ENCODE peak calls at places on chromosomes 7 and 10, in nine cellular contexts. H, O, M, Q, A, F, N, I and W are unnamed samples.

GRCh38 chr7:154696556-154696955 is 306.4 kb downstream of the PAXIP1 start:
- DNase-seq in A (no peak), H (no peak), O (no peak), I (no peak), M (no peak), N (no peak), F (no peak), Q (no peak), W (no peak)

GRCh38 chr10:101121661-101122045 is 9.4 kb upstream of the TLX1 start:
- DNase-seq in N (no peak), I (peak), F (no peak), A (no peak), O (peak), H (no peak), Q (no peak), M (no peak), W (no peak)

GRCh38 chr7:48132792-48133191 is 38.5 kb upstream of the ABCA13 start:
- DNase-seq in O (no peak), I (no peak), F (no peak), Q (no peak), H (no peak), A (no peak), M (no peak), N (no peak), W (no peak)

GRCh38 chr10:14604181-14605142 is 170.2 kb downstream of the FAM107B start:
- DNase-seq in F (peak), O (peak), H (peak), M (no peak), Q (peak), I (peak), N (peak), A (peak), W (peak)

GRCh38 chr10:68067508-68067907 is 7.6 kb downstream of the HERC4 start:
- DNase-seq in M (no peak), N (no peak), H (no peak), A (no peak), O (no peak), Q (no peak), I (no peak), F (no peak), W (no peak)

GRCh38 chr7:67711706-67712105 is 715.1 kb downstream of the TYW1 start:
- DNase-seq in M (no peak), H (no peak), F (no peak), I (no peak), A (no peak), Q (no peak), O (no peak), N (no peak), W (peak)

GRCh38 chr7:51376420-51377092 is 59.9 kb upstream of the COBL start:
- DNase-seq in I (no peak), H (no peak), A (no peak), M (no peak), F (no peak), Q (no peak), O (no peak), N (no peak), W (no peak)

GRCh38 chr10:8296090-8296741 is 241.7 kb downstream of the GATA3 start:
- DNase-seq in I (no peak), N (no peak), O (no peak), F (no peak), Q (peak), M (no peak), H (no peak), A (no peak), W (no peak)

GRCh38 chr10:128147669-128148068 is 21.4 kb upstream of the MKI67 start:
- DNase-seq in Q (no peak), F (peak), O (no peak), M (no peak), H (no peak), I (no peak), N (no peak), A (no peak), W (no peak)

GRCh38 chr7:155545348-155545747 is 1.0 kb downstream of the CNPY1 start:
- DNase-seq in M (no peak), N (no peak), H (no peak), A (no peak), O (no peak), Q (no peak), F (no peak), I (no peak), W (no peak)

GRCh38 chr7:55099086-55099831 is 80.4 kb downstream of the EGFR start:
- DNase-seq in H (no peak), I (no peak), A (no peak), N (no peak), M (no peak), F (peak), Q (no peak), O (no peak), W (no peak)

GRCh38 chr7:111918461-111918860 is 287.7 kb downstream of the DOCK4 start:
- DNase-seq in I (no peak), Q (no peak), O (no peak), H (no peak), M (no peak), N (no peak), A (no peak), F (no peak), W (no peak)

GRCh38 chr7:30988346-30989005 is 24.7 kb downstream of the GHRHR start:
- DNase-seq in M (no peak), A (no peak), F (no peak), Q (peak), N (no peak), I (peak), H (no peak), O (peak), W (no peak)

GRCh38 chr7:50687575-50688261 is 95.0 kb downstream of the GRB10 start:
- DNase-seq in O (no peak), F (peak), A (no peak), Q (no peak), M (no peak), H (no peak), I (no peak), N (no peak), W (no peak)

GRCh38 chr10:65861249-65861648 is 1064.6 kb upstream of the LRRTM3 start:
- DNase-seq in F (no peak), N (no peak), H (no peak), M (no peak), Q (no peak), O (no peak), I (no peak), A (no peak), W (no peak)

GRCh38 chr10:103757531-103758293 is 97.7 kb downstream of the SH3PXD2A start:
- DNase-seq in Q (no peak), M (no peak), H (no peak), I (no peak), O (no peak), F (peak), A (no peak), N (peak), W (no peak)

GRCh38 chr7:73976761-73977625 is 51.0 kb upstream of the ELN start:
- DNase-seq in N (no peak), I (peak), Q (no peak), A (no peak), F (no peak), M (no peak), H (no peak), O (peak), W (no peak)

GRCh38 chr7:137968890-137969289 is 33.0 kb downstream of the CREB3L2 start:
- DNase-seq in O (no peak), F (no peak), N (no peak), I (no peak), A (no peak), M (no peak), H (no peak), Q (no peak), W (no peak)

GRCh38 chr7:137965942-137966624 is 35.8 kb downstream of the CREB3L2 start:
- DNase-seq in A (no peak), H (no peak), N (no peak), I (no peak), M (no peak), F (no peak), O (no peak), Q (no peak), W (no peak)

GRCh38 chr7:137964824-137965545 is 36.9 kb downstream of the CREB3L2 start:
- DNase-seq in Q (no peak), F (no peak), N (no peak), H (no peak), I (no peak), M (no peak), A (no peak), O (no peak), W (no peak)

GRCh38 chr7:137966636-137967142 is 35.2 kb downstream of the CREB3L2 start:
- DNase-seq in I (no peak), F (no peak), H (no peak), Q (no peak), A (no peak), N (no peak), O (no peak), M (no peak), W (no peak)

GRCh38 chr7:137967143-137968018 is 34.5 kb downstream of the CREB3L2 start:
- DNase-seq in N (no peak), F (peak), A (no peak), I (no peak), M (no peak), O (no peak), Q (peak), H (no peak), W (no peak)
- H3K27ac ChIP-seq in N (no peak), F (peak), A (no peak), I (peak), M (peak), O (peak), Q (no peak), H (peak), W (no peak)

DNA sequence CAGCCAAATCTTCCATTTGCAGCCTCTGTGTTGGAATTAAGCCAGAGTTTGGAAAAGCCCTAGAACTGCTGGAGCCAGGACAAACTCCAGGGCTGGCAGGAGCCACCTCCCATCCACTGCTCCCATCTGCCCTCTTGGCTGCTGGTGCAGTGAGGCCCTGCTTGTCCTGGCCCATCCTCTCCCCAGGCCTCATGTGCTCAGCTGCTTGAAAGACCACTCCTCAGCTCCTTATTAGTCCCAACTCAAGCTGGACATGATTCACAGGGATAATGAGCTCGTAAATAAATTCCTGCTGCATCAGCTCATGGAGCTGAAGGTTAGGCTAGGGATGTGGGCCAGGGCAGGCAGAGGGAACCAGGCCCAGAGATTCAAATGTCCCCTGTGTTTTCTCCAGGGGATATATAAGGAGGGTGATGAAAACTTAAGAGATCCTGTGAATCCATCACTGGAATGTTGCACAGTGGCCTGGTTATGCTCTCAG is 282.8 kb downstream of the RPS24 start:
- DNase-seq in Q (no peak), H (peak), F (peak), O (no peak), I (no peak), N (no peak), A (no peak), M (no peak), W (no peak)
- H3K27ac ChIP-seq in Q (no peak), H (peak), F (no peak), O (no peak), I (peak), N (no peak), A (no peak), M (no peak), W (no peak)

DNA sequence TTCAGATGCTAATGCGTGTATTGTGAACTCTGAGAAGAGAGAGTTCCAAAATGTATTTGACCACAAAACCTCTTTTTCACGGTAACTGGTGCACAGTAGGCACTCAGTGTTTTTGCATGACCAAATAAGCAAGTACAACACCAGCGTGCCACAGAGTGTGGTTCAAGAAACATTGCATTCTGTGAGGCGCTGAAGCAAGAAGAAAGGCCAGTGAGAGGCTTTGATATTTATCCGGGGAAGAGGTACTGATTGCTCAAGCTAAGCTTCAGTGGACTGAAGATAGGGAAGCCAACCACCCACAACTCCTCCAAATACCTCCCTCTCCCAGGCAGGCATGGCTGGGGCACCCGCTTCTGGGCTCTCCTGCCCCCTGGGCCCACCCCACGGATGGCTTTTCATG is 611.2 kb downstream of the SDK1 start:
- DNase-seq in O (no peak), H (no peak), F (no peak), I (no peak), A (no peak), Q (no peak), N (no peak), M (no peak), W (no peak)
- H3K27ac ChIP-seq in O (no peak), H (no peak), F (no peak), I (no peak), A (no peak), Q (no peak), N (no peak), M (no peak), W (no peak)

GRCh38 chr7:20218261-20218660 is 1.1 kb upstream of the MACC1 start:
- DNase-seq in I (no peak), M (no peak), A (no peak), F (no peak), H (no peak), O (no peak), N (no peak), Q (no peak), W (no peak)
- H3K27ac ChIP-seq in I (no peak), M (no peak), A (no peak), F (peak), H (no peak), O (no peak), N (no peak), Q (no peak), W (no peak)

GRCh38 chr10:21719502-21719901 is 185.5 kb downstream of the MLLT10 start:
- DNase-seq in I (no peak), Q (no peak), M (no peak), O (no peak), N (no peak), H (no peak), F (no peak), A (no peak), W (no peak)
- H3K27ac ChIP-seq in I (no peak), Q (no peak), M (no peak), O (no peak), N (no peak), H (no peak), F (no peak), A (no peak), W (peak)

GRCh38 chr7:103150192-103150591 is 1.3 kb upstream of the NAPEPLD start:
- DNase-seq in O (no peak), F (no peak), I (no peak), H (no peak), N (peak), Q (no peak), M (no peak), A (no peak), W (no peak)
- H3K27ac ChIP-seq in O (no peak), F (no peak), I (no peak), H (peak), N (peak), Q (no peak), M (no peak), A (no peak), W (peak)

GRCh38 chr7:25662881-25663588 is 434.7 kb upstream of the NPVF start:
- DNase-seq in Q (no peak), H (peak), I (no peak), F (no peak), M (no peak), O (no peak), N (no peak), A (no peak), W (no peak)
- H3K27ac ChIP-seq in Q (no peak), H (peak), I (no peak), F (no peak), M (no peak), O (no peak), N (no peak), A (no peak), W (no peak)

GRCh38 chr7:117067322-117067721 is 114.0 kb downstream of the ST7 start:
- DNase-seq in M (no peak), A (no peak), F (no peak), H (no peak), I (no peak), Q (no peak), O (no peak), N (no peak), W (no peak)

GRCh38 chr7:117066668-117067067 is 113.4 kb downstream of the ST7 start:
- DNase-seq in O (no peak), Q (no peak), M (no peak), F (no peak), I (no peak), A (no peak), H (no peak), N (no peak), W (no peak)

GRCh38 chr7:117064688-117065087 is 111.4 kb downstream of the ST7 start:
- DNase-seq in N (no peak), O (no peak), I (no peak), Q (no peak), M (no peak), A (no peak), F (no peak), H (no peak), W (no peak)

GRCh38 chr7:117068511-117069155 is 115.3 kb downstream of the ST7 start:
- DNase-seq in A (no peak), Q (no peak), H (no peak), I (peak), M (no peak), N (peak), F (no peak), O (no peak), W (peak)

DNA sequence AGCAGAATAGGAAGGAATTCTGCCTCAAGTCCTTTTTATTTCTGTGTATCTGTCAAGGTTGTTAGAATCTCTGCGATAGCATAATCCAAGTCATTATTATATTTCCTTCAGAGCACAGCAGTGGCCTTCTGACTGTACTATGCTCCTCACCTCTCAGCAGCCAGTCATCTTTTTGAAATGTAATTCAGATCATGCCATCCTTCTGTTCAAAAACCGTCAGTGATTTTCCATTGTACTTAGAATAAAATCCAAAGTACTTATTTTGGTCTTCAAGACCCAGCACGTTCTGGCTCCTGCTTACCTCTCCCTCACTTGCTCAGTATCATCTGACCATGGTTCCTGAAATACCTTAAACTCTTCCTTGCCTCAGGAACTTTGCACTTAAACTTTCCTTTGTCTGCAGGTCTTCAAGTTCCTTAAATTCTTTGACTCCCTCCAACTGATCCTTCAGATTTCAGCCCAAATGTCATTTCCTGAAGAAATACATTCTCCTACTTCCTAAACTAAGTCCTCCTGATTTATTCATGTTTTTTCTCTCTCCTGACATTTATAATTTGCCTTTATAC is 112.4 kb downstream of the ST7 start:
- DNase-seq in N (no peak), O (no peak), M (no peak), A (no peak), Q (no peak), H (no peak), F (no peak), I (no peak), W (no peak)
- H3K27ac ChIP-seq in N (no peak), O (no peak), M (no peak), A (no peak), Q (no peak), H (no peak), F (no peak), I (no peak), W (no peak)

GRCh38 chr10:60828489-60828852 is 50.2 kb downstream of the CDK1 start:
- DNase-seq in I (no peak), A (no peak), O (no peak), M (no peak), N (no peak), Q (no peak), F (peak), H (no peak), W (no peak)
- H3K27ac ChIP-seq in I (peak), A (no peak), O (no peak), M (no peak), N (no peak), Q (no peak), F (peak), H (peak), W (no peak)

GRCh38 chr10:84179059-84179710 is 5.6 kb downstream of the GPR15LG start:
- DNase-seq in N (peak), F (peak), Q (no peak), H (no peak), M (no peak), O (no peak), A (peak), I (peak), W (no peak)

GRCh38 chr10:84176836-84177474 is 3.4 kb downstream of the GPR15LG start:
- DNase-seq in F (no peak), H (no peak), O (no peak), Q (no peak), N (no peak), I (no peak), M (no peak), A (no peak), W (no peak)

GRCh38 chr10:84176351-84176750 is 2.8 kb downstream of the GPR15LG start:
- DNase-seq in I (no peak), F (no peak), O (no peak), A (no peak), M (no peak), Q (no peak), H (no peak), N (no peak), W (no peak)

GRCh38 chr10:84178387-84178697 is 4.7 kb downstream of the GPR15LG start:
- DNase-seq in H (no peak), A (no peak), M (no peak), I (no peak), N (no peak), F (no peak), Q (no peak), O (no peak), W (no peak)

DNA sequence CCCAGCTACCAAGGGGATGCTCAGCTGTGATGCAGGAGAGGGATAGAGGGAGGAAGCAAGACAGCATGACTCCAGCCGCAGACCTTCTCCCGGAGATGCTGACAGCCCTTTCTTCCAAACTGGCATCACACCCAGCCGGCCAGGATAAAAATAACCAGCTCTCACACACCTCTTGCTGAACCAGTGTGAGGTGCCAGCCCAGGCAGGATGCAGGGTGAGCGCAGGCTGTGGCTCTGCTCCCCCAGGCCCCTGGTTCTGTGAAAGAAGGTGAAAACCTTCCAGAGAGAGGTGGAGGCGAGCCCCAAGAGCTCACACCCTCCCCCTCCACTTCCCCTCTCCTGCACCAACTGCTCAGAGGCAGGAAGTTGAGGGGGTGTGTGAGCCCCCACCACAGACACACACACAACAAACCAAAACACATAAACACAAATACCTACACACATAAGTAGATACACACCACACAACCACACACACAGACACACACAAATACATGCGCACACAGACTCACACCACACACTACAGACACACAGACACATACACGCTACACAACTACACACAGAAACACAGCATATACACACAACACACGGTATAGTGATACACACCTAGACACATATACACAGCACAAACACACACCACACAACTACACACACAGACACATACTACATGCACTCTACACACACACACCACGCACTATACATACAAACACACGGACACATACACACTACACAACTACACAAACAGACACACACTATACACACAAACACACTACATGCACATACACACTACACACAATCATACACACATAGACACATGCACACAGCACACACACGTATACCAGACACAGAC is 4.2 kb downstream of the GPR15LG start:
- DNase-seq in O (no peak), Q (no peak), H (no peak), M (no peak), N (peak), A (peak), I (no peak), F (no peak), W (no peak)
- H3K27ac ChIP-seq in O (no peak), Q (no peak), H (no peak), M (no peak), N (no peak), A (peak), I (no peak), F (no peak), W (no peak)